ENCODE peak calls at places on chromosomes 13 and 19, in six cellular contexts. G is lower lobe of right lung, K is foreskin fibroblast, W is thyroid gland, D is aorta, V is MM.1S. B is an unnamed sample.
A peak's percentile ranks its signal among the peaks of the same experiment; 100 is the strongest.

GRCh38 chr13:36344886-36345437 is 1.2 kb downstream of the SPART start:
- DNase-seq in K (no peak), D (no peak), V (no peak), W (peak; percentile 13), G (no peak), B (peak; percentile 57)

GRCh38 chr19:57210381-57210780 is 19.1 kb downstream of the ZNF264 start:
- DNase-seq in K (no peak), D (no peak), G (no peak), W (no peak), V (no peak), B (no peak)

GRCh38 chr19:31231181-31231580 is 118.1 kb downstream of the TSHZ3 start:
- DNase-seq in V (no peak), K (no peak), W (no peak), G (no peak), D (no peak), B (no peak)

GRCh38 chr13:36919833-36920611 is at the start of gene SMAD9:
- DNase-seq in D (peak; percentile 87), V (peak; percentile 9), K (peak; percentile 86), G (peak; percentile 85), W (peak; percentile 94), B (peak; percentile 85)

GRCh38 chr19:42461700-42462324 is 19.1 kb upstream of the CXCL17 start:
- DNase-seq in W (no peak), V (no peak), G (no peak), D (no peak), K (no peak), B (no peak)

GRCh38 chr13:19984430-19985218 is 26.1 kb downstream of the ZMYM2 start:
- DNase-seq in D (no peak), G (no peak), W (peak; percentile 13), K (peak; percentile 70), V (peak; percentile 14), B (no peak)

GRCh38 chr19:1609680-1610474 is 4.6 kb upstream of the UQCR11 start:
- DNase-seq in D (no peak), G (no peak), K (no peak), W (no peak), V (no peak), B (no peak)

GRCh38 chr19:40163541-40164129 is 27.6 kb upstream of the MAP3K10 start:
- DNase-seq in V (peak; percentile 40), D (no peak), G (no peak), W (no peak), K (no peak), B (no peak)

GRCh38 chr13:67156718-67157049 is 73.5 kb downstream of the PCDH9 start:
- DNase-seq in W (no peak), D (no peak), G (peak; percentile 25), V (no peak), K (no peak), B (peak; percentile 48)

GRCh38 chr19:56167064-56167578 is 8.7 kb upstream of the GALP start:
- DNase-seq in D (no peak), W (no peak), V (no peak), K (no peak), G (no peak), B (no peak)

GRCh38 chr13:107185889-107186288 is 618.0 kb upstream of the ARGLU1 start:
- DNase-seq in G (no peak), V (no peak), D (no peak), K (peak; percentile 2), W (no peak), B (no peak)

GRCh38 chr19:43820098-43820860 is 6.8 kb upstream of the ZNF283 start:
- DNase-seq in D (peak; percentile 69), K (peak; percentile 85), W (peak; percentile 30), G (peak; percentile 60), V (no peak), B (peak; percentile 58)

GRCh38 chr19:54252845-54253244 is 4.2 kb downstream of the LILRB5 start:
- DNase-seq in D (no peak), K (no peak), V (no peak), G (no peak), W (no peak), B (no peak)

GRCh38 chr19:21655540-21656126 is 111.7 kb downstream of the ZNF100 start:
- DNase-seq in V (no peak), G (no peak), W (no peak), D (no peak), K (no peak), B (no peak)

GRCh38 chr19:7098096-7098495 is 28.6 kb downstream of the ZNF557 start:
- DNase-seq in K (no peak), V (no peak), G (no peak), W (no peak), D (no peak), B (no peak)

GRCh38 chr13:47459512-47459911 is 541.6 kb downstream of the SUCLA2 start:
- DNase-seq in W (no peak), V (no peak), D (no peak), G (no peak), K (peak; percentile 67), B (no peak)

GRCh38 chr13:21537105-21537504 is 66.9 kb downstream of the MICU2 start:
- DNase-seq in K (peak; percentile 3), D (no peak), G (no peak), V (no peak), W (no peak), B (no peak)

GRCh38 chr13:45439000-45439399 is 20.8 kb upstream of the SLC25A30 start:
- DNase-seq in G (no peak), D (no peak), K (no peak), V (no peak), W (no peak), B (no peak)

GRCh38 chr19:7718668-7719067 is 13.2 kb downstream of the CLEC4G start:
- DNase-seq in K (no peak), W (no peak), V (no peak), G (no peak), D (no peak), B (no peak)

GRCh38 chr19:58518261-58519086 is 1.1 kb downstream of the ZBTB45 start:
- DNase-seq in G (peak; percentile 56), K (peak; percentile 50), W (no peak), D (no peak), V (no peak), B (no peak)

DNA sequence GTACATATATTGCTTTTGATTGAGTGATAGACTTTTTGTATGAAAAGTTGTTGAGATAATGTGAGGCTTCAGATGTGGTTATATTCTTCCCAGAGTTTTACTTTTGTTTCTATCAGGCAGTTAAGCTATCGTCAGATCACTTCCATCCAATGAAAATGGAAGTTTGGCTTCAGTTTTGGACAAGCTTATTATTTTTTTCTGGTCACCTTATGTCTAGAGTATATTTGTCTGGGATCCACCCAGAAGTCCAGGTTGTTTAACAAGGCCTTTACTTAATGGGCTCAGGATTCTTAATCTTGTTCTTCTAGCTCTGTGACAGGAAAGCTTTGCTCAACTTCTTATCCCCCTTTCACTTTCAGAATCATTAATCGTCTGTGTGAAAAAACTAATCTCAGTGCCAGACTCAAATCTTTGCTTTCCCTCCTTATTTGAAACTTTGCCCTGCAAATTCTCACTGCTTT is 150.9 kb downstream of the PDS5B start:
- DNase-seq in W (no peak), D (no peak), G (no peak), K (no peak), V (peak; percentile 27), B (no peak)
- H3K4me3 ChIP-seq in W (no peak overlapping the region), D (peak overlapping the region; percentile 54), G (peak overlapping the region; percentile 42), K (peak overlapping the region; percentile 42), V (peak overlapping the region; percentile 34), B (no peak overlapping the region)

GRCh38 chr13:94968040-94968756 is 255.9 kb upstream of the SOX21 start:
- DNase-seq in V (no peak), W (no peak), K (peak; percentile 56), G (no peak), D (no peak), B (peak; percentile 89)

GRCh38 chr13:94968757-94969086 is 256.4 kb upstream of the SOX21 start:
- DNase-seq in D (no peak), K (no peak), W (no peak), V (no peak), G (no peak), B (no peak)

GRCh38 chr13:94972262-94972661 is 259.9 kb upstream of the SOX21 start:
- DNase-seq in D (no peak), K (no peak), V (no peak), G (no peak), W (no peak), B (no peak)

GRCh38 chr13:94966380-94966779 is 254.0 kb upstream of the SOX21 start:
- DNase-seq in V (no peak), W (no peak), G (no peak), K (peak; percentile 6), D (no peak), B (no peak)

DNA sequence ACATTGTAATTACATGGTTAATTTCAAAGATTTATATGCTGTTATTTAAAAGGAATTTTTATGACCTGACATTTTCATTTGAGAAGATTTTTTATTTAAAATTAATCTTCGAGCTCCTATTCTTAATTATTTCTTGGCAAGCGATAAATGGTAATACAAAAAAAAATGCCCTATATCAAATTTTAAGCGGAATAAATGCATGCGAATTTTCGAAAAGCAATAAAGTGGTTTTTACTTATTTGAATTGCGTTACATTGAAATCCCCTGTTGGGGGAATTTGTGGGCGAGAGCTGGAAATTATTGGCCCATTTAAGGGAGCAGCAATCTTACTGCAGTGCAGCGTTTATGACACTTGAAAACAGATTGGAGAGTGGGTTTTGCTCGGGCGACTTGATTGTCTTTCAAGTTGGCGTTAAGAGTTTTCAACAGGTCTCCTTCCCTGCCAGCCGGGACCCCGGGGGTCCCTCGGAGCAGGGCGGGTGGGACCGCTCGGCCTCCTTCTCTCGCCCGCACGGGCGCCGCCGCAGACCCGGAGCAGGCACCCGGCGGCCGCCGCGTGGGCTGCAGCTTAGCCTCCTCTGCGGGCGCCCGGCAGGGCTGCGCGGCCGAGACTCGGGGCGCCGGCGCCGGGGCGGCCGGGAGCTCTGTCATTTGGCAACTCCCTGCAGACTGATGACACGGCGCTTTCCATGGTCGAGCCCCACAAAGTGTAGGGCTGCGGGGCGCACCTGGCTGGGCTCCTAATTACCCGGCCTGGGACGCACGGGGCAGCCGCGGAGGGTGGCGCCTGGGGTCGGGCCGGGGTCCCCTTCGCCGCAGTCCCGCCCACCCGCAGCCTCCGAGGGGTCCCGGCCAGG is 255.1 kb upstream of the SOX21 start:
- DNase-seq in K (peak; percentile 47), V (peak; percentile 25), G (no peak), D (no peak), W (peak; percentile 2), B (peak; percentile 83)
- H3K4me3 ChIP-seq in K (peak overlapping the region; percentile 25), V (no peak overlapping the region), G (peak overlapping the region; percentile 39), D (no peak overlapping the region), W (no peak overlapping the region), B (peak overlapping the region; percentile 77)

GRCh38 chr19:14033946-14034345 is 2.4 kb downstream of the IL27RA start:
- DNase-seq in W (no peak), V (no peak), D (no peak), K (no peak), G (no peak), B (no peak)
- H3K4me3 ChIP-seq in W (no peak overlapping the region), V (no peak overlapping the region), D (no peak overlapping the region), K (no peak overlapping the region), G (no peak overlapping the region), B (no peak overlapping the region)

DNA sequence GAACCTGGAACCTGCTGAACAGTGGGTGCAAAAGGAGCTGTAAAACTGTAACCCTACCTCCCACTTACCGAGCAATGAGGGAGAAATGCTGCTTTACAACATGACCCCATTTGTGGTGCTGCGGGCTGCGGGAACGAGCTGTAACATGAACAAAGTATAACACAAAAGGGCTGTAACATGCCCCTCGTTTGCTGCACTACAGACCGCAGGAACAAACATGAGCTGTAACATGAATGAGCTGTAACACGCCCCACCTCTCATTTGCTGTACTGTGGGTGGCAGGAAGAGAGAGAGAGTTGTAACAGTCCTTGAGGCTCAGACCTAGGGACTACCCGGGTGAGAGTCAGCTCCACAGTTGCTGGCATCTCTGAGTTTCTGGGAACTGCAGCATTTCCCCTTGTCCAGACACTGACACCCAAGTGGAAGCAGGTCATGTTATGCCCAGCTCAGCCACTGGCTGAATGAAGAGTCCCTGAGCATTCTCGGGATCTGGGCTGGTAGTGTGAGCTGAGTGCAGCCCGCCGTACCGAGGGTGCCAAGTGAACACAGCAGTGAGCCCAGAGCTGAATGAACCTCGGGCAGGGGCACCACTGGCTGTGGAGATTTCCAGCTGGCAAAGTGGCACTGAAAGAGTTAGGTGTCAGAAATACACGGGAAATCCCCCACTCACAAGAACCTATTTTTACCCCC is 1385.3 kb upstream of the SPRY2 start:
- DNase-seq in K (no peak), G (no peak), D (no peak), W (no peak), V (no peak), B (no peak)
- H3K4me3 ChIP-seq in K (no peak overlapping the region), G (no peak overlapping the region), D (no peak overlapping the region), W (no peak overlapping the region), V (no peak overlapping the region), B (no peak overlapping the region)